ENCODE peak calls at places on chromosome 5, in six cellular contexts. P, L, X, K, J and A are unnamed samples.

GRCh38 chr5:105812356-105812755 is 1858.4 kb downstream of the EFNA5 start:
- DNase-seq in K (peak; percentile 12), P (peak; percentile 29), J (no peak), L (no peak), X (no peak), A (no peak)

GRCh38 chr5:78509884-78510769 is 138.4 kb downstream of the LHFPL2 start:
- DNase-seq in L (no peak), P (no peak), J (no peak), X (peak; percentile 91), K (no peak), A (peak; percentile 54)

GRCh38 chr5:124133406-124133805 is 613.0 kb downstream of the ZNF608 start:
- DNase-seq in L (no peak), J (no peak), P (no peak), K (no peak), X (no peak), A (no peak)

GRCh38 chr5:72138943-72139467 is 31.7 kb downstream of the MAP1B start:
- DNase-seq in L (peak; percentile 98), J (peak; percentile 85), X (no peak), P (peak; percentile 95), K (peak; percentile 49), A (peak; percentile 57)

GRCh38 chr5:113487779-113488644 is at the start of gene MCC:
- DNase-seq in J (peak; percentile 43), K (peak; percentile 84), X (peak; percentile 93), L (peak; percentile 95), P (peak; percentile 79), A (peak; percentile 80)

GRCh38 chr5:14582797-14583137 is 1.2 kb downstream of the OTULINL start:
- DNase-seq in J (no peak), L (no peak), X (no peak), P (no peak), K (no peak), A (no peak)

GRCh38 chr5:79488058-79488457 is 25.9 kb downstream of the HOMER1 start:
- DNase-seq in L (peak; percentile 50), P (no peak), K (no peak), X (no peak), J (no peak), A (no peak)

GRCh38 chr5:100683881-100684280 is 148.7 kb downstream of the FAM174A start:
- DNase-seq in L (no peak), P (no peak), J (no peak), K (no peak), X (peak; percentile 59), A (no peak)

GRCh38 chr5:61704289-61704688 is 372.2 kb downstream of the ZSWIM6 start:
- DNase-seq in J (no peak), P (no peak), L (no peak), X (no peak), K (no peak), A (no peak)

GRCh38 chr5:134874831-134875655 is 872 bp downstream of the TXNDC15 start:
- DNase-seq in X (peak; percentile 85), L (peak; percentile 88), K (peak; percentile 87), J (peak; percentile 89), P (peak; percentile 76), A (peak; percentile 79)

GRCh38 chr5:154446183-154447073 is 631 bp downstream of the SAP30L start:
- DNase-seq in L (peak; percentile 77), K (no peak), P (peak; percentile 43), J (peak; percentile 41), X (peak; percentile 88), A (peak; percentile 75)

GRCh38 chr5:138605254-138605972 is 30.2 kb upstream of the HSPA9 start:
- DNase-seq in X (no peak), K (no peak), P (no peak), L (no peak), J (no peak), A (no peak)

GRCh38 chr5:16869821-16870796 is 66.0 kb downstream of the MYO10 start:
- DNase-seq in K (no peak), J (no peak), P (no peak), X (no peak), L (peak; percentile 80), A (peak; percentile 91)

GRCh38 chr5:168786142-168786541 is 207.0 kb upstream of the PANK3 start:
- DNase-seq in X (no peak), J (no peak), L (peak; percentile 62), K (no peak), P (no peak), A (peak; percentile 43)

GRCh38 chr5:102818345-102818744 is 63.2 kb downstream of the PAM start:
- DNase-seq in L (no peak), K (no peak), J (no peak), X (no peak), P (no peak), A (no peak)

GRCh38 chr5:89878140-89878570 is 531.4 kb downstream of the CETN3 start:
- DNase-seq in J (peak; percentile 34), K (peak; percentile 76), P (peak; percentile 89), X (no peak), L (peak; percentile 99), A (peak; percentile 34)

GRCh38 chr5:66134407-66134843 is 9.7 kb upstream of the SREK1 start:
- DNase-seq in X (no peak), K (no peak), J (no peak), L (peak; percentile 31), P (no peak), A (no peak)

GRCh38 chr5:58459276-58459859 is 518 bp downstream of the PLK2 start:
- DNase-seq in P (no peak), L (no peak), K (no peak), J (peak; percentile 29), X (no peak), A (no peak)

GRCh38 chr5:146816775-146817387 is 61.7 kb downstream of the PPP2R2B start:
- DNase-seq in K (no peak), P (no peak), X (no peak), J (no peak), L (no peak), A (no peak)